ENCODE peak calls at places on chromosomes 3 and 15, in nine cellular contexts. One of them, this sample, is unnamed. For H3K4me1, the result is how much of the 10 kb centered on the place peaks cover.

GRCh38 chr3:129827765-129828164 is 65.7 kb downstream of the TMCC1 start:
- DNase-seq in right atrium auricular region: no peak
- DNase-seq in mesendoderm: no peak
- DNase-seq in IMR-90: no peak
- DNase-seq in neuronal stem cell: no peak
- DNase-seq in mammary epithelial cell: no peak
- DNase-seq in tibial nerve: no peak
- DNase-seq in neural progenitor cell: no peak
- DNase-seq in thoracic aorta: no peak
- DNase-seq in this sample: no peak

GRCh38 chr3:32855350-32855953 is 37.7 kb downstream of the TRIM71 start:
- DNase-seq in thoracic aorta: no peak
- DNase-seq in mammary epithelial cell: no peak
- DNase-seq in mesendoderm: no peak
- DNase-seq in neural progenitor cell: no peak
- DNase-seq in IMR-90: no peak
- DNase-seq in neuronal stem cell: no peak
- DNase-seq in right atrium auricular region: no peak
- DNase-seq in tibial nerve: no peak
- DNase-seq in this sample: no peak

GRCh38 chr15:99414755-99415731 is 150.7 kb upstream of the MEF2A start:
- DNase-seq in tibial nerve: no peak
- DNase-seq in mesendoderm: no peak
- DNase-seq in IMR-90: no peak
- DNase-seq in neuronal stem cell: no peak
- DNase-seq in mammary epithelial cell: peak
- DNase-seq in right atrium auricular region: peak
- DNase-seq in thoracic aorta: no peak
- DNase-seq in neural progenitor cell: peak
- DNase-seq in this sample: no peak

GRCh38 chr3:65636326-65636725 is 402.4 kb downstream of the MAGI1 start:
- DNase-seq in neural progenitor cell: no peak
- DNase-seq in mammary epithelial cell: no peak
- DNase-seq in thoracic aorta: no peak
- DNase-seq in right atrium auricular region: no peak
- DNase-seq in tibial nerve: no peak
- DNase-seq in IMR-90: no peak
- DNase-seq in mesendoderm: no peak
- DNase-seq in neuronal stem cell: no peak
- DNase-seq in this sample: no peak

GRCh38 chr3:183579967-183580720 is 24.6 kb upstream of the KLHL6 start:
- DNase-seq in neuronal stem cell: no peak
- DNase-seq in tibial nerve: peak
- DNase-seq in mesendoderm: no peak
- DNase-seq in thoracic aorta: no peak
- DNase-seq in neural progenitor cell: no peak
- DNase-seq in right atrium auricular region: peak
- DNase-seq in mammary epithelial cell: no peak
- DNase-seq in IMR-90: no peak
- DNase-seq in this sample: no peak

GRCh38 chr15:28097656-28098359 is 1.3 kb downstream of the OCA2 start:
- DNase-seq in tibial nerve: no peak
- DNase-seq in neuronal stem cell: no peak
- DNase-seq in mammary epithelial cell: no peak
- DNase-seq in IMR-90: no peak
- DNase-seq in neural progenitor cell: no peak
- DNase-seq in thoracic aorta: no peak
- DNase-seq in right atrium auricular region: peak
- DNase-seq in mesendoderm: no peak
- DNase-seq in this sample: no peak

GRCh38 chr3:123089611-123090301 is 22.9 kb downstream of the PDIA5 start:
- DNase-seq in IMR-90: no peak
- DNase-seq in mammary epithelial cell: no peak
- DNase-seq in neuronal stem cell: no peak
- DNase-seq in right atrium auricular region: no peak
- DNase-seq in mesendoderm: no peak
- DNase-seq in neural progenitor cell: peak
- DNase-seq in tibial nerve: no peak
- DNase-seq in thoracic aorta: peak
- DNase-seq in this sample: no peak

GRCh38 chr15:77804210-77804609 is 171.5 kb upstream of the LINGO1 start:
- DNase-seq in mammary epithelial cell: no peak
- DNase-seq in neural progenitor cell: no peak
- DNase-seq in right atrium auricular region: no peak
- DNase-seq in thoracic aorta: no peak
- DNase-seq in mesendoderm: peak
- DNase-seq in tibial nerve: no peak
- DNase-seq in neuronal stem cell: no peak
- DNase-seq in IMR-90: no peak
- DNase-seq in this sample: no peak

GRCh38 chr15:78429477-78429876 is 8.5 kb upstream of the IREB2 start:
- DNase-seq in mammary epithelial cell: no peak
- DNase-seq in right atrium auricular region: peak
- DNase-seq in mesendoderm: no peak
- DNase-seq in neuronal stem cell: no peak
- DNase-seq in IMR-90: no peak
- DNase-seq in neural progenitor cell: no peak
- DNase-seq in tibial nerve: no peak
- DNase-seq in thoracic aorta: no peak
- DNase-seq in this sample: no peak

GRCh38 chr3:186070550-186070949 is 38.3 kb downstream of the ETV5 start:
- DNase-seq in right atrium auricular region: no peak
- DNase-seq in neuronal stem cell: no peak
- DNase-seq in IMR-90: no peak
- DNase-seq in tibial nerve: no peak
- DNase-seq in mammary epithelial cell: no peak
- DNase-seq in mesendoderm: no peak
- DNase-seq in thoracic aorta: no peak
- DNase-seq in neural progenitor cell: no peak
- DNase-seq in this sample: no peak

GRCh38 chr3:188686319-188686718 is 485.5 kb upstream of the TPRG1 start:
- DNase-seq in neural progenitor cell: no peak
- DNase-seq in mesendoderm: no peak
- DNase-seq in neuronal stem cell: no peak
- DNase-seq in IMR-90: no peak
- DNase-seq in tibial nerve: no peak
- DNase-seq in thoracic aorta: no peak
- DNase-seq in mammary epithelial cell: no peak
- DNase-seq in right atrium auricular region: no peak
- DNase-seq in this sample: no peak

GRCh38 chr3:149016669-149017541 is 25.6 kb downstream of the GYG1 start:
- DNase-seq in tibial nerve: no peak
- DNase-seq in mesendoderm: no peak
- DNase-seq in neuronal stem cell: no peak
- DNase-seq in right atrium auricular region: no peak
- DNase-seq in thoracic aorta: no peak
- DNase-seq in neural progenitor cell: no peak
- DNase-seq in mammary epithelial cell: peak
- DNase-seq in IMR-90: peak
- DNase-seq in this sample: no peak

DNA sequence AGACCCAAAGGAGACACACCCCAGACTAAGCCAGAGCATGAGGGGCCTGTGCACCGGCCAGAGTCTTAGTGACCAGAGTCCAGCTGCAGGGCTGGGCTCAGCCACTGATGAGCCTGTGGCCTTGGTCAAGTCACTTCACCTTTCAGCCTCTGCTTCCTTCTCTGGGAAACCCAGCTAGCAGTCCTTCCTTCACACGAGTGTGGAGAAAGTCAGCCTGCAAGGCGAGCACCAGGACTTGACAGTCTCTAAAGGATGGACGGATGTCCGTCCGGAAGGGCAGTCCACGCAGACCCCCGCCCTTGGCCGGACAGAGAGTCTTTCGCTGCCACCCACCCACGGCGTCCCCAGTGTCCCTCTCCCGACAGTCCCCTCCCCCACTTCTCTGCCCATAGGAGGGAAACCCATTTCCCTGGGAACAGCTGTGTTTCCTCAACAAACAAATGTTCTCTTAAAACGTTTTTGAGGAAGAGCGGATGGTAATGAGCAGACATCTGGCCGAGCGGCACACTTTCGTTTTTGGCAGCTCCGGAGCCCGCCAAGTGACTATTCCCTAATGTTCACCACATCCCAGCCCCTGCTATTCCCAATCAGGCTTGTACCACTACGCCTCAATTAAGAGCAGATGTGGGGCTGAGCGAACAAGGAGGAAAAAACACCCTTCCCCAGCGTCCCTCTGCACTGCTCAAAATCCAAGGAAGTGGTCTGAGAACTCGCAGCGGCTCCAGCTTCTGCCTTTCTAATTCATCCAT is 129.1 kb upstream of the SMAD3 start:
- DNase-seq in thoracic aorta: no peak
- DNase-seq in IMR-90: peak
- DNase-seq in neuronal stem cell: no peak
- DNase-seq in neural progenitor cell: no peak
- DNase-seq in right atrium auricular region: no peak
- DNase-seq in mesendoderm: no peak
- DNase-seq in tibial nerve: peak
- DNase-seq in mammary epithelial cell: no peak
- DNase-seq in this sample: no peak
- H3K4me3 ChIP-seq in thoracic aorta: peak
- H3K4me3 ChIP-seq in IMR-90: peak
- H3K4me3 ChIP-seq in neuronal stem cell: no peak
- H3K4me3 ChIP-seq in neural progenitor cell: no peak
- H3K4me3 ChIP-seq in right atrium auricular region: peak
- H3K4me3 ChIP-seq in mesendoderm: no peak
- H3K4me3 ChIP-seq in tibial nerve: peak
- H3K4me3 ChIP-seq in mammary epithelial cell: no peak
- H3K4me3 ChIP-seq in this sample: no peak

GRCh38 chr3:23430781-23431423 is 227.8 kb downstream of the UBE2E2 start:
- DNase-seq in mammary epithelial cell: no peak
- DNase-seq in neural progenitor cell: no peak
- DNase-seq in neuronal stem cell: no peak
- DNase-seq in thoracic aorta: no peak
- DNase-seq in mesendoderm: no peak
- DNase-seq in tibial nerve: no peak
- DNase-seq in IMR-90: peak
- DNase-seq in right atrium auricular region: no peak
- DNase-seq in this sample: no peak
- H3K27ac ChIP-seq in mammary epithelial cell: no peak
- H3K27ac ChIP-seq in neural progenitor cell: peak
- H3K27ac ChIP-seq in neuronal stem cell: no peak
- H3K27ac ChIP-seq in thoracic aorta: no peak
- H3K27ac ChIP-seq in mesendoderm: no peak
- H3K27ac ChIP-seq in tibial nerve: no peak
- H3K27ac ChIP-seq in IMR-90: no peak
- H3K27ac ChIP-seq in right atrium auricular region: no peak
- H3K27ac ChIP-seq in this sample: no peak

GRCh38 chr15:52480990-52481389 is 47.7 kb downstream of the MYO5A start:
- DNase-seq in neural progenitor cell: no peak
- DNase-seq in mammary epithelial cell: no peak
- DNase-seq in mesendoderm: no peak
- DNase-seq in right atrium auricular region: no peak
- DNase-seq in tibial nerve: no peak
- DNase-seq in thoracic aorta: no peak
- DNase-seq in IMR-90: no peak
- DNase-seq in neuronal stem cell: no peak
- DNase-seq in this sample: no peak

GRCh38 chr15:52483712-52484111 is 45.0 kb downstream of the MYO5A start:
- DNase-seq in neuronal stem cell: no peak
- DNase-seq in mesendoderm: no peak
- DNase-seq in thoracic aorta: no peak
- DNase-seq in IMR-90: peak
- DNase-seq in neural progenitor cell: no peak
- DNase-seq in right atrium auricular region: no peak
- DNase-seq in mammary epithelial cell: peak
- DNase-seq in tibial nerve: no peak
- DNase-seq in this sample: no peak

GRCh38 chr15:52486003-52486996 is 42.4 kb downstream of the MYO5A start:
- DNase-seq in neural progenitor cell: peak
- DNase-seq in mesendoderm: peak
- DNase-seq in thoracic aorta: no peak
- DNase-seq in tibial nerve: no peak
- DNase-seq in neuronal stem cell: peak
- DNase-seq in mammary epithelial cell: no peak
- DNase-seq in right atrium auricular region: no peak
- DNase-seq in IMR-90: no peak
- DNase-seq in this sample: no peak

GRCh38 chr15:52485290-52485689 is 43.4 kb downstream of the MYO5A start:
- DNase-seq in tibial nerve: no peak
- DNase-seq in thoracic aorta: no peak
- DNase-seq in mammary epithelial cell: no peak
- DNase-seq in IMR-90: no peak
- DNase-seq in neuronal stem cell: no peak
- DNase-seq in right atrium auricular region: no peak
- DNase-seq in neural progenitor cell: no peak
- DNase-seq in mesendoderm: no peak
- DNase-seq in this sample: no peak

GRCh38 chr15:52481915-52482314 is 46.8 kb downstream of the MYO5A start:
- DNase-seq in tibial nerve: peak
- DNase-seq in IMR-90: peak
- DNase-seq in neural progenitor cell: no peak
- DNase-seq in thoracic aorta: no peak
- DNase-seq in mesendoderm: no peak
- DNase-seq in mammary epithelial cell: peak
- DNase-seq in right atrium auricular region: no peak
- DNase-seq in neuronal stem cell: no peak
- DNase-seq in this sample: no peak
- H3K4me1 ChIP-seq in tibial nerve: under half
- H3K4me1 ChIP-seq in IMR-90: under half
- H3K4me1 ChIP-seq in neural progenitor cell: under half
- H3K4me1 ChIP-seq in thoracic aorta: under half
- H3K4me1 ChIP-seq in mesendoderm: under half
- H3K4me1 ChIP-seq in mammary epithelial cell: under half
- H3K4me1 ChIP-seq in right atrium auricular region: under half
- H3K4me1 ChIP-seq in neuronal stem cell: under half
- H3K4me1 ChIP-seq in this sample: under half

DNA sequence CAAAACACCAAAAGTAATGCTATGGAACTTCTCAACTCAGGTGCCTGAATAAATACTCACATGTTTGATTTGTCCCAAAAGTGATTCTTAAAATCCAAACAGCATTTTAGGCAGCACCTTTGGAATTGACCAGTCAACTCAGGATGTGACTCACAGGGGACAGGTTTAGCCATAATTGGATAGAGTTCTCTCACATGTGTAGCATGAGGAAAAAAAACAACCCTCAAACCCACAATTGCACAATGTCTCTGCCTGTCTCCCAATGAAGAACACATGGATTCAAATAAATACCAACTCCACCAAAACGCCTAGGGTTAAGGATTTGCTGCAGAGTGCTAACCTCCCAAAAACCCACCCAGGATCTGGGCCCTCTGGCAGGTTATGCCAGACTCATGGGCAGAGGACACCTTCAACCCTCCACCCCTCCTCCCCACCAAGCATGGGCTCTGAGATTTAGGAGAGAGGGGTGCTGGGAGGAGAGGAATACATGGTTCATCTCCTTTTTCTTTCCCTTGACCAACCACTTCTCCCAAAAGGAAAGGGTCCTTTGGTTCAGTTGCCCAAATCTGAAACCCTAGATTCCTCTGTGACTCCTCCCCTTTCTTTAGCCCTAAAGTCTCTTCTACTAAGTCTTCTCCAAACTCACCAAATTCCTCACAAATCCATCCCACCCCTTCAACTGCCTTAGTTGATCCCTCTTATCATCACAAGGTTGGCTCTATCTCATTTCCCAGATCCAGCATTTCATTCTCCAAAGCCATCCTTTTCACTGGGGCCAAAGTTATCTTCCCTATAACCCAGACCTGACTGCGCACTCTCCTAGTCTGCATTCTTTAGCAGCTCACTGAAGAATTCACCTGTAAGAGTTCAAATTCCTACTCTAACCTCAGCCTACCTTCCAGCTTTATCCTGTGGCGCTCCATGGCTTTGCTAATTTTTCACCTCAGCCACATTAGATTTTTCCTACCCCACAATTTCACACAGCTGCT is 7.7 kb downstream of the RYK start:
- DNase-seq in mesendoderm: peak
- DNase-seq in right atrium auricular region: no peak
- DNase-seq in tibial nerve: peak
- DNase-seq in neural progenitor cell: no peak
- DNase-seq in thoracic aorta: no peak
- DNase-seq in neuronal stem cell: no peak
- DNase-seq in mammary epithelial cell: peak
- DNase-seq in IMR-90: peak
- DNase-seq in this sample: no peak
- H3K4me3 ChIP-seq in mesendoderm: no peak
- H3K4me3 ChIP-seq in right atrium auricular region: no peak
- H3K4me3 ChIP-seq in tibial nerve: no peak
- H3K4me3 ChIP-seq in neural progenitor cell: no peak
- H3K4me3 ChIP-seq in thoracic aorta: no peak
- H3K4me3 ChIP-seq in neuronal stem cell: no peak
- H3K4me3 ChIP-seq in mammary epithelial cell: no peak
- H3K4me3 ChIP-seq in IMR-90: no peak
- H3K4me3 ChIP-seq in this sample: no peak

This sample was measured in iPS DF 6.9.